ENCODE peak calls at places on chromosomes 11 and 22, in nine cellular contexts. X is cardiac fibroblast; C is Calu3; N is amygdala; Z is endodermal cell; W is AG08395; V is stomach; S is germinal center; E is effector memory CD8-positive, alpha-beta T cell. D is an unnamed sample.

GRCh38 chr11:12507391-12507790 is 130.0 kb downstream of the PARVA start:
- DNase-seq in E (no peak), X (no peak), V (no peak), N (no peak), C (no peak), W (no peak), S (no peak), Z (no peak), D (no peak)

GRCh38 chr22:24985824-24986214 is 33.3 kb downstream of the KIAA1671 start:
- DNase-seq in W (no peak), C (no peak), Z (no peak), S (no peak), E (no peak), N (no peak), X (peak; percentile 96), V (no peak), D (no peak)

GRCh38 chr11:43644626-43645299 is 35.8 kb upstream of the HSD17B12 start:
- DNase-seq in C (no peak), W (peak; percentile 10), X (peak; percentile 59), Z (no peak), E (no peak), N (peak; percentile 21), S (no peak), V (no peak), D (no peak)

GRCh38 chr11:117720061-117720511 is 76.9 kb downstream of the DSCAML1 start:
- DNase-seq in Z (peak; percentile 75), C (no peak), N (no peak), E (no peak), W (no peak), V (no peak), X (no peak), S (no peak), D (no peak)

GRCh38 chr11:77055913-77056312 is 10.9 kb upstream of the CAPN5 start:
- DNase-seq in S (no peak), V (no peak), X (no peak), E (no peak), C (no peak), Z (no peak), N (no peak), W (no peak), D (no peak)

GRCh38 chr11:46281374-46281831 is 3.9 kb downstream of the CREB3L1 start:
- DNase-seq in C (no peak), E (no peak), X (peak; percentile 45), V (peak; percentile 63), N (no peak), S (no peak), Z (peak; percentile 70), W (no peak), D (no peak)

GRCh38 chr11:13594045-13594444 is 74.4 kb upstream of the FAR1 start:
- DNase-seq in N (no peak), Z (no peak), E (no peak), C (no peak), V (no peak), S (no peak), X (no peak), W (no peak), D (no peak)

GRCh38 chr11:44788536-44789227 is 61.9 kb downstream of the TSPAN18 start:
- DNase-seq in X (no peak), S (no peak), C (no peak), Z (peak; percentile 51), N (no peak), V (no peak), W (peak; percentile 47), E (no peak), D (no peak)

GRCh38 chr22:40908895-40909294 is 42.3 kb upstream of the RBX1 start:
- DNase-seq in Z (no peak), C (no peak), E (no peak), S (no peak), X (no peak), W (no peak), V (no peak), N (no peak), D (no peak)

GRCh38 chr22:26894362-26894761 is 237.0 kb downstream of the MIAT start:
- DNase-seq in X (no peak), W (no peak), N (no peak), Z (peak; percentile 26), S (no peak), V (no peak), C (no peak), E (no peak), D (no peak)

GRCh38 chr22:39209756-39210155 is 35.0 kb downstream of the PDGFB start:
- DNase-seq in V (no peak), W (no peak), S (no peak), Z (peak; percentile 66), E (no peak), X (no peak), N (no peak), C (no peak), D (no peak)

GRCh38 chr11:117143390-117143789 is 697 bp upstream of the PAFAH1B2 start:
- DNase-seq in W (peak; percentile 49), S (peak; percentile 42), C (no peak), N (no peak), Z (peak; percentile 59), X (peak; percentile 62), V (peak; percentile 64), E (no peak), D (no peak)

D was measured in PC-9.